ENCODE peak calls at places on chromosome 12, in eight cellular contexts. One of them, this sample, is unnamed.

GRCh38 chr12:20370001-20370381 is 1.7 kb downstream of the PDE3A start:
- DNase-seq in neural crest cell: peak; percentile 1
- DNase-seq in fibroblast of mammary gland: peak; percentile 16
- DNase-seq in psoas muscle: no peak
- DNase-seq in fibroblast of pulmonary artery: peak; percentile 34
- DNase-seq in AG09319: no peak
- DNase-seq in progenitor cell of endocrine pancreas: peak; percentile 33
- DNase-seq in GM13977: no peak
- DNase-seq in this sample: no peak

GRCh38 chr12:49883065-49883464 is 20.6 kb downstream of the FAIM2 start:
- DNase-seq in neural crest cell: no peak
- DNase-seq in fibroblast of mammary gland: no peak
- DNase-seq in psoas muscle: no peak
- DNase-seq in fibroblast of pulmonary artery: no peak
- DNase-seq in AG09319: no peak
- DNase-seq in progenitor cell of endocrine pancreas: no peak
- DNase-seq in GM13977: no peak
- DNase-seq in this sample: no peak

GRCh38 chr12:103169-103981 is 36.8 kb downstream of the IQSEC3 start:
- DNase-seq in neural crest cell: no peak
- DNase-seq in fibroblast of mammary gland: no peak
- DNase-seq in psoas muscle: no peak
- DNase-seq in fibroblast of pulmonary artery: no peak
- DNase-seq in AG09319: no peak
- DNase-seq in progenitor cell of endocrine pancreas: no peak
- DNase-seq in GM13977: no peak
- DNase-seq in this sample: no peak

GRCh38 chr12:40010899-40011774 is 94.7 kb downstream of the SLC2A13 start:
- DNase-seq in neural crest cell: peak; percentile 40
- DNase-seq in fibroblast of mammary gland: peak; percentile 81
- DNase-seq in psoas muscle: no peak
- DNase-seq in fibroblast of pulmonary artery: peak; percentile 85
- DNase-seq in AG09319: peak; percentile 36
- DNase-seq in progenitor cell of endocrine pancreas: peak; percentile 35
- DNase-seq in GM13977: peak; percentile 44
- DNase-seq in this sample: peak; percentile 9

GRCh38 chr12:50948798-50949197 is 3.5 kb upstream of the HIGD1C start:
- DNase-seq in neural crest cell: no peak
- DNase-seq in fibroblast of mammary gland: no peak
- DNase-seq in psoas muscle: no peak
- DNase-seq in fibroblast of pulmonary artery: no peak
- DNase-seq in AG09319: no peak
- DNase-seq in progenitor cell of endocrine pancreas: no peak
- DNase-seq in GM13977: no peak
- DNase-seq in this sample: no peak

GRCh38 chr12:12714276-12715001 is 2.7 kb upstream of the CDKN1B start:
- DNase-seq in neural crest cell: no peak
- DNase-seq in fibroblast of mammary gland: no peak
- DNase-seq in psoas muscle: no peak
- DNase-seq in fibroblast of pulmonary artery: no peak
- DNase-seq in AG09319: no peak
- DNase-seq in progenitor cell of endocrine pancreas: no peak
- DNase-seq in GM13977: peak; percentile 38
- DNase-seq in this sample: no peak

GRCh38 chr12:104622942-104623341 is 166.2 kb downstream of the CHST11 start:
- DNase-seq in neural crest cell: no peak
- DNase-seq in fibroblast of mammary gland: no peak
- DNase-seq in psoas muscle: no peak
- DNase-seq in fibroblast of pulmonary artery: no peak
- DNase-seq in AG09319: no peak
- DNase-seq in progenitor cell of endocrine pancreas: no peak
- DNase-seq in GM13977: no peak
- DNase-seq in this sample: no peak

GRCh38 chr12:57323402-57323801 is 72.4 kb upstream of the STAC3 start:
- DNase-seq in neural crest cell: no peak
- DNase-seq in fibroblast of mammary gland: no peak
- DNase-seq in psoas muscle: no peak
- DNase-seq in fibroblast of pulmonary artery: no peak
- DNase-seq in AG09319: no peak
- DNase-seq in progenitor cell of endocrine pancreas: no peak
- DNase-seq in GM13977: no peak
- DNase-seq in this sample: no peak

GRCh38 chr12:112010415-112011344 is 2.3 kb downstream of the TMEM116 start:
- DNase-seq in neural crest cell: no peak
- DNase-seq in fibroblast of mammary gland: no peak
- DNase-seq in psoas muscle: no peak
- DNase-seq in fibroblast of pulmonary artery: no peak
- DNase-seq in AG09319: no peak
- DNase-seq in progenitor cell of endocrine pancreas: no peak
- DNase-seq in GM13977: no peak
- DNase-seq in this sample: no peak

GRCh38 chr12:46509135-46509534 is 136.6 kb upstream of the SLC38A2 start:
- DNase-seq in neural crest cell: no peak
- DNase-seq in fibroblast of mammary gland: no peak
- DNase-seq in psoas muscle: no peak
- DNase-seq in fibroblast of pulmonary artery: no peak
- DNase-seq in AG09319: no peak
- DNase-seq in progenitor cell of endocrine pancreas: no peak
- DNase-seq in GM13977: no peak
- DNase-seq in this sample: no peak

GRCh38 chr12:118330421-118331018 is 42.2 kb downstream of the TAOK3 start:
- DNase-seq in neural crest cell: no peak
- DNase-seq in fibroblast of mammary gland: no peak
- DNase-seq in psoas muscle: no peak
- DNase-seq in fibroblast of pulmonary artery: peak; percentile 50
- DNase-seq in AG09319: no peak
- DNase-seq in progenitor cell of endocrine pancreas: no peak
- DNase-seq in GM13977: peak; percentile 45
- DNase-seq in this sample: no peak

GRCh38 chr12:116719661-116720060 is 18.2 kb downstream of the SPRING1 start:
- DNase-seq in neural crest cell: no peak
- DNase-seq in fibroblast of mammary gland: no peak
- DNase-seq in psoas muscle: no peak
- DNase-seq in fibroblast of pulmonary artery: no peak
- DNase-seq in AG09319: no peak
- DNase-seq in progenitor cell of endocrine pancreas: no peak
- DNase-seq in GM13977: no peak
- DNase-seq in this sample: peak; percentile 18

GRCh38 chr12:116803018-116803736 is 65.1 kb downstream of the RNFT2 start:
- DNase-seq in neural crest cell: no peak
- DNase-seq in fibroblast of mammary gland: no peak
- DNase-seq in psoas muscle: no peak
- DNase-seq in fibroblast of pulmonary artery: no peak
- DNase-seq in AG09319: no peak
- DNase-seq in progenitor cell of endocrine pancreas: no peak
- DNase-seq in GM13977: no peak
- DNase-seq in this sample: no peak

GRCh38 chr12:109762071-109762672 is 48.5 kb downstream of the FAM222A start:
- DNase-seq in neural crest cell: no peak
- DNase-seq in fibroblast of mammary gland: no peak
- DNase-seq in psoas muscle: no peak
- DNase-seq in fibroblast of pulmonary artery: no peak
- DNase-seq in AG09319: no peak
- DNase-seq in progenitor cell of endocrine pancreas: no peak
- DNase-seq in GM13977: no peak
- DNase-seq in this sample: no peak

GRCh38 chr12:108468149-108468968 is 46.7 kb upstream of the FICD start:
- DNase-seq in neural crest cell: peak; percentile 48
- DNase-seq in fibroblast of mammary gland: peak; percentile 26
- DNase-seq in psoas muscle: no peak
- DNase-seq in fibroblast of pulmonary artery: peak; percentile 55
- DNase-seq in AG09319: no peak
- DNase-seq in progenitor cell of endocrine pancreas: peak; percentile 33
- DNase-seq in GM13977: peak; percentile 70
- DNase-seq in this sample: no peak

GRCh38 chr12:16531623-16532022 is 74.3 kb downstream of the LMO3 start:
- DNase-seq in neural crest cell: no peak
- DNase-seq in fibroblast of mammary gland: no peak
- DNase-seq in psoas muscle: no peak
- DNase-seq in fibroblast of pulmonary artery: no peak
- DNase-seq in AG09319: no peak
- DNase-seq in progenitor cell of endocrine pancreas: no peak
- DNase-seq in GM13977: no peak
- DNase-seq in this sample: no peak

GRCh38 chr12:38156497-38157245 is 159.9 kb upstream of the ALG10B start:
- DNase-seq in neural crest cell: no peak
- DNase-seq in fibroblast of mammary gland: no peak
- DNase-seq in psoas muscle: no peak
- DNase-seq in fibroblast of pulmonary artery: no peak
- DNase-seq in AG09319: no peak
- DNase-seq in progenitor cell of endocrine pancreas: no peak
- DNase-seq in GM13977: no peak
- DNase-seq in this sample: no peak

GRCh38 chr12:77795699-77796098 is 35.0 kb upstream of the NAV3 start:
- DNase-seq in neural crest cell: no peak
- DNase-seq in fibroblast of mammary gland: peak; percentile 70
- DNase-seq in psoas muscle: no peak
- DNase-seq in fibroblast of pulmonary artery: peak; percentile 17
- DNase-seq in AG09319: no peak
- DNase-seq in progenitor cell of endocrine pancreas: no peak
- DNase-seq in GM13977: no peak
- DNase-seq in this sample: no peak

GRCh38 chr12:108773798-108774788 is 42.8 kb upstream of the CORO1C start:
- DNase-seq in neural crest cell: peak; percentile 15
- DNase-seq in fibroblast of mammary gland: peak; percentile 82
- DNase-seq in psoas muscle: peak; percentile 85
- DNase-seq in fibroblast of pulmonary artery: peak; percentile 92
- DNase-seq in AG09319: peak; percentile 76
- DNase-seq in progenitor cell of endocrine pancreas: no peak
- DNase-seq in GM13977: no peak
- DNase-seq in this sample: peak; percentile 91

GRCh38 chr12:51904951-51905471 is 2.3 kb upstream of the ACVRL1 start:
- DNase-seq in neural crest cell: no peak
- DNase-seq in fibroblast of mammary gland: peak; percentile 87
- DNase-seq in psoas muscle: peak; percentile 36
- DNase-seq in fibroblast of pulmonary artery: peak; percentile 48
- DNase-seq in AG09319: no peak
- DNase-seq in progenitor cell of endocrine pancreas: no peak
- DNase-seq in GM13977: no peak
- DNase-seq in this sample: no peak

GRCh38 chr12:104219908-104220404 is 4.4 kb downstream of the TXNRD1 start:
- DNase-seq in neural crest cell: no peak
- DNase-seq in fibroblast of mammary gland: peak; percentile 83
- DNase-seq in psoas muscle: no peak
- DNase-seq in fibroblast of pulmonary artery: peak; percentile 72
- DNase-seq in AG09319: peak; percentile 70
- DNase-seq in progenitor cell of endocrine pancreas: no peak
- DNase-seq in GM13977: no peak
- DNase-seq in this sample: no peak

GRCh38 chr12:7096006-7096903 is 4.0 kb upstream of the C1R start:
- DNase-seq in neural crest cell: no peak
- DNase-seq in fibroblast of mammary gland: no peak
- DNase-seq in psoas muscle: no peak
- DNase-seq in fibroblast of pulmonary artery: no peak
- DNase-seq in AG09319: no peak
- DNase-seq in progenitor cell of endocrine pancreas: no peak
- DNase-seq in GM13977: no peak
- DNase-seq in this sample: peak; percentile 60
- TF ChIP-seq CTCF in neural crest cell: no peak
- TF ChIP-seq CTCF in fibroblast of mammary gland: no peak
- TF ChIP-seq CTCF in psoas muscle: no peak
- TF ChIP-seq CTCF in fibroblast of pulmonary artery: no peak
- TF ChIP-seq CTCF in AG09319: no peak
- TF ChIP-seq CTCF in progenitor cell of endocrine pancreas: no peak
- TF ChIP-seq CTCF in GM13977: no peak
- TF ChIP-seq CTCF in this sample: no peak

DNA sequence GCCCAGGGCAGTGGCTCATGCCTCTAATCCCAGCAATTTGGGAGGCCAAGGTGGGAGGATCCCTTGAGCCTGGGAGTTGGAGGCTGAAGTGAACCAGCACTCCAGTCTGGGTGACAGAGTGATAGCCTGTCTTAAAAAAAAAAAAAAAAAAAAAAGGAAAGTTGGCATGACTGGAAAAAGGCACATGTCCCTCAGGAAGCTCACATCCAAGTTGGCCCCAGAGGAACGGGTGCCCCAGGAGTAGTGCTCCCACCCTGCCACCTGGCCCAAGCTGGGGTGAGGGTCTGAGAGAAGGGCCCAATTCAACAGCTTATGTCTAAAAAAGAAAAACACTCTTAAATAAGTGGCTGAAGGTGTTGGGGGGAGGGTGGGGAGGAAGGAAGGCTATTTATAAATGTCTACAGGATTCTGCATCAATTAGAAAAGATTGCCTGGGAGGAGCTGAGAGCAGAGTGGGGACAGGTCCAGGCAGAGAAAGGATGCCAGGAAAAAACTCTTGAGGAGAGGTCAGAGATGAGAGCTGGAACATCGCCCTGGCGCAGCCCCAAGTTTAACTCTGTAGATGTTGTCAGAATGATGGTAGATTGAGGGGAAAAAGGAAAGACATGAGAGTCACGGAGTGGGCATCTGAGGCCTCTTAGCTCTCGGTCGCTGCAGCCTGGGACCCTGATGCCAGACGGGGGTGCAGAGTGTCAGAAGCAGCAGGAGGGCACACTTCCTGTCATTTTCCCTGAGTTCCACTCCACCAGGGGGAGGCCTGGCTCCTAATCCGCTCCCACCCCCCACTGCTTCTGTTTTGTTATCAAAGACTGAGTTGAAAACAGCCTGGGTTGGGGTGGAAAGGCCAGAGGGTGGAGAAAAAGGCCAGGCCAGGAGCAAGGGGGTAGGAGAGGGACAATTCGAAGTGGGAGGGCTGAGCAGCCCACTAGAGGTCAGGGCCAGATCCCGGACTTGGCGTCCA is 7.3 kb downstream of the SPRYD3 start:
- DNase-seq in neural crest cell: no peak
- DNase-seq in fibroblast of mammary gland: peak; percentile 76
- DNase-seq in psoas muscle: peak; percentile 82
- DNase-seq in fibroblast of pulmonary artery: peak; percentile 62
- DNase-seq in AG09319: no peak
- DNase-seq in progenitor cell of endocrine pancreas: no peak
- DNase-seq in GM13977: no peak
- DNase-seq in this sample: no peak
- TF ChIP-seq CTCF in neural crest cell: no peak
- TF ChIP-seq CTCF in fibroblast of mammary gland: peak; percentile 38
- TF ChIP-seq CTCF in psoas muscle: no peak
- TF ChIP-seq CTCF in fibroblast of pulmonary artery: peak; percentile 31
- TF ChIP-seq CTCF in AG09319: peak; percentile 36
- TF ChIP-seq CTCF in progenitor cell of endocrine pancreas: no peak
- TF ChIP-seq CTCF in GM13977: no peak
- TF ChIP-seq CTCF in this sample: no peak

GRCh38 chr12:124453419-124454351 is 113.7 kb downstream of the NCOR2 start:
- DNase-seq in neural crest cell: no peak
- DNase-seq in fibroblast of mammary gland: peak; percentile 52
- DNase-seq in psoas muscle: peak; percentile 93
- DNase-seq in fibroblast of pulmonary artery: peak; percentile 50
- DNase-seq in AG09319: no peak
- DNase-seq in progenitor cell of endocrine pancreas: no peak
- DNase-seq in GM13977: peak; percentile 93
- DNase-seq in this sample: peak; percentile 98
- TF ChIP-seq CTCF in neural crest cell: no peak
- TF ChIP-seq CTCF in fibroblast of mammary gland: no peak
- TF ChIP-seq CTCF in psoas muscle: no peak
- TF ChIP-seq CTCF in fibroblast of pulmonary artery: no peak
- TF ChIP-seq CTCF in AG09319: no peak
- TF ChIP-seq CTCF in progenitor cell of endocrine pancreas: no peak
- TF ChIP-seq CTCF in GM13977: no peak
- TF ChIP-seq CTCF in this sample: no peak

DNA sequence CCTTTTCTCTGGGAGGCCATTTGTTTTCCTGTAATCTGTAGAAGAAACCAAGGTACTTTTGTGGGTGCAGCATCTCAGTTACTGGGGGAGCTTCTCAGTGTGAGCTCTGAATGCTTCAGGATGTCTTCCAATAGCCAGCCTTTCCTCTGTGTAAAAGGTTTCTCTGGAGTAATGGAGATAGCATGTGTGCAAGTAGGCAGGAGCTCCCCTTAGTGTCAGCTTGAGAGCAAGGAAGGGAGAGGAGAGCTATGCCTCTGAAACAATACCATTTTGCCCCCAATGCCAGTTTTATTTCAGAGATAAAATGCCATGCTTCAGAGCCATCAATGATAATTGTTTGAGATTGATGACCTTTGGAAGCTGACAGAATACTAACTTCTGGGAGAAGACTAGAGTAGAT is 125.5 kb downstream of the CRADD start:
- DNase-seq in neural crest cell: no peak
- DNase-seq in fibroblast of mammary gland: peak; percentile 63
- DNase-seq in psoas muscle: no peak
- DNase-seq in fibroblast of pulmonary artery: peak; percentile 48
- DNase-seq in AG09319: no peak
- DNase-seq in progenitor cell of endocrine pancreas: no peak
- DNase-seq in GM13977: no peak
- DNase-seq in this sample: no peak
- TF ChIP-seq CTCF in neural crest cell: no peak
- TF ChIP-seq CTCF in fibroblast of mammary gland: peak; percentile 50
- TF ChIP-seq CTCF in psoas muscle: peak; percentile 42
- TF ChIP-seq CTCF in fibroblast of pulmonary artery: peak; percentile 33
- TF ChIP-seq CTCF in AG09319: peak; percentile 54
- TF ChIP-seq CTCF in progenitor cell of endocrine pancreas: no peak
- TF ChIP-seq CTCF in GM13977: peak; percentile 26
- TF ChIP-seq CTCF in this sample: no peak

This sample was measured in ascending aorta.